ENCODE peak calls at places on chromosomes 2 and 18, in seven cellular contexts. One of them, this sample, is unnamed.

GRCh38 chr2:132670104-132670960 is at the start of gene LYPD1:
- DNase-seq in stomach: no peak
- DNase-seq in skeletal muscle cell: no peak
- DNase-seq in ovary: no peak
- DNase-seq in colonic mucosa: peak; percentile 25
- DNase-seq in MM.1S: no peak
- DNase-seq in fibroblast of lung: peak; percentile 54
- DNase-seq in this sample: no peak

GRCh38 chr2:45242161-45242741 is 233.0 kb upstream of the SIX2 start:
- DNase-seq in colonic mucosa: no peak
- DNase-seq in ovary: no peak
- DNase-seq in skeletal muscle cell: peak; percentile 19
- DNase-seq in fibroblast of lung: peak; percentile 64
- DNase-seq in stomach: no peak
- DNase-seq in MM.1S: no peak
- DNase-seq in this sample: peak; percentile 56

GRCh38 chr2:177584293-177584692 is 191.7 kb downstream of the AGPS start:
- DNase-seq in colonic mucosa: no peak
- DNase-seq in fibroblast of lung: no peak
- DNase-seq in MM.1S: no peak
- DNase-seq in ovary: no peak
- DNase-seq in stomach: no peak
- DNase-seq in skeletal muscle cell: no peak
- DNase-seq in this sample: no peak

GRCh38 chr2:43080626-43081025 is 145.8 kb downstream of the ZFP36L2 start:
- DNase-seq in ovary: no peak
- DNase-seq in skeletal muscle cell: no peak
- DNase-seq in MM.1S: no peak
- DNase-seq in colonic mucosa: no peak
- DNase-seq in stomach: no peak
- DNase-seq in fibroblast of lung: no peak
- DNase-seq in this sample: no peak

GRCh38 chr18:39872566-39872965 is 2082.5 kb upstream of the PIK3C3 start:
- DNase-seq in colonic mucosa: no peak
- DNase-seq in fibroblast of lung: no peak
- DNase-seq in ovary: no peak
- DNase-seq in stomach: no peak
- DNase-seq in skeletal muscle cell: no peak
- DNase-seq in MM.1S: no peak
- DNase-seq in this sample: no peak

GRCh38 chr2:232435805-232436204 is 20.1 kb upstream of the ALPI start:
- DNase-seq in stomach: no peak
- DNase-seq in MM.1S: no peak
- DNase-seq in fibroblast of lung: no peak
- DNase-seq in colonic mucosa: no peak
- DNase-seq in skeletal muscle cell: no peak
- DNase-seq in ovary: no peak
- DNase-seq in this sample: no peak

GRCh38 chr2:161947394-161947793 is 126.6 kb downstream of the DPP4 start:
- DNase-seq in MM.1S: no peak
- DNase-seq in fibroblast of lung: no peak
- DNase-seq in colonic mucosa: no peak
- DNase-seq in stomach: no peak
- DNase-seq in ovary: no peak
- DNase-seq in skeletal muscle cell: no peak
- DNase-seq in this sample: peak; percentile 50

GRCh38 chr2:201440182-201440581 is 11.1 kb downstream of the TRAK2 start:
- DNase-seq in MM.1S: no peak
- DNase-seq in colonic mucosa: peak; percentile 73
- DNase-seq in skeletal muscle cell: no peak
- DNase-seq in ovary: no peak
- DNase-seq in stomach: peak; percentile 61
- DNase-seq in fibroblast of lung: no peak
- DNase-seq in this sample: no peak

GRCh38 chr2:37471994-37472393 is 127.6 kb downstream of the QPCT start:
- DNase-seq in fibroblast of lung: peak; percentile 91
- DNase-seq in skeletal muscle cell: no peak
- DNase-seq in ovary: no peak
- DNase-seq in colonic mucosa: no peak
- DNase-seq in MM.1S: no peak
- DNase-seq in stomach: no peak
- DNase-seq in this sample: peak; percentile 89

GRCh38 chr2:230669386-230669935 is 43.2 kb upstream of the CAB39 start:
- DNase-seq in stomach: no peak
- DNase-seq in colonic mucosa: no peak
- DNase-seq in fibroblast of lung: peak; percentile 44
- DNase-seq in ovary: no peak
- DNase-seq in MM.1S: no peak
- DNase-seq in skeletal muscle cell: no peak
- DNase-seq in this sample: no peak

GRCh38 chr2:2788076-2788475 is 457.0 kb upstream of the MYT1L start:
- DNase-seq in colonic mucosa: no peak
- DNase-seq in MM.1S: no peak
- DNase-seq in ovary: no peak
- DNase-seq in stomach: no peak
- DNase-seq in fibroblast of lung: no peak
- DNase-seq in skeletal muscle cell: no peak
- DNase-seq in this sample: no peak

GRCh38 chr2:200662727-200663126 is 76.9 kb downstream of the AOX1 start:
- DNase-seq in stomach: no peak
- DNase-seq in skeletal muscle cell: peak; percentile 41
- DNase-seq in ovary: no peak
- DNase-seq in colonic mucosa: no peak
- DNase-seq in MM.1S: no peak
- DNase-seq in fibroblast of lung: peak; percentile 65
- DNase-seq in this sample: peak; percentile 74

GRCh38 chr2:111990856-111991255 is 64.2 kb upstream of the TMEM87B start:
- DNase-seq in colonic mucosa: no peak
- DNase-seq in ovary: no peak
- DNase-seq in stomach: no peak
- DNase-seq in skeletal muscle cell: no peak
- DNase-seq in MM.1S: no peak
- DNase-seq in fibroblast of lung: no peak
- DNase-seq in this sample: no peak

GRCh38 chr2:106165064-106165463 is 29.0 kb downstream of the UXS1 start:
- DNase-seq in fibroblast of lung: no peak
- DNase-seq in stomach: no peak
- DNase-seq in ovary: no peak
- DNase-seq in colonic mucosa: no peak
- DNase-seq in skeletal muscle cell: no peak
- DNase-seq in MM.1S: no peak
- DNase-seq in this sample: no peak

GRCh38 chr2:237159006-237159897 is 73.6 kb downstream of the COPS8 start:
- DNase-seq in stomach: no peak
- DNase-seq in fibroblast of lung: no peak
- DNase-seq in ovary: no peak
- DNase-seq in skeletal muscle cell: no peak
- DNase-seq in MM.1S: no peak
- DNase-seq in colonic mucosa: no peak
- DNase-seq in this sample: peak; percentile 68

GRCh38 chr2:234500394-234501006 is 3.6 kb upstream of the ARL4C start:
- DNase-seq in ovary: no peak
- DNase-seq in MM.1S: peak; percentile 77
- DNase-seq in skeletal muscle cell: no peak
- DNase-seq in fibroblast of lung: peak; percentile 63
- DNase-seq in colonic mucosa: peak; percentile 50
- DNase-seq in stomach: peak; percentile 60
- DNase-seq in this sample: peak; percentile 79

DNA sequence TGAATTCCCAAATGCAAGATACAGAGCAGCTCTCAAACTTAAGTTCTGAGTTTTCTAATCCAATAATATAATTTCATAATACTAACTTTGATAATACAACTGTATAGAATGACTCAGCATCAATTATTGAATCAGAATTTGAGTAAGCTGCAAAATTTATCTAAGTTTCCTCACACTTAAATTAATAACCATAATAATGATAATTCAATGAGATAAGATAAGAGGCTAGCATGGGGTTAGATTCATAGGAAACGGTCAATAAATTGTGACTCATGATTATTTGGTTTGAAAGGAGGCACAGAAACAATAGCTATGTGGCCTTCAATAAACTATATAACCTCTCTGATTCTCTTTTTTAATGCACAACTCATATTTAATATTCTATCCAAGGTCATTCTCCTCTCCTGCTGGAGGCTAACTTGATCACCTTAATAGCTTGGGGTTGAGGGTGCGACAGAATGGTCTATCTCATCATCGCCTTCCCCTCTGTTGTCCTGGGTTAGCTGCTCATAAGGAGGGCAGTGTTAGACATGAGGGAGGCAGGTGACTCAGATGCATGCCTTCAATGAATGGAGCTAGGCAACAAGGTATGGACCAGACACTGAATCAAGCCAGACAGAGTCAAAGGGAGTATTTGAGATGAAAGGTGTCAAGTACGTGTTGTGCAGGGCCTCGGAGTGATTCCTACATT is 36.2 kb upstream of the BMP10 start:
- DNase-seq in skeletal muscle cell: no peak
- DNase-seq in ovary: no peak
- DNase-seq in MM.1S: no peak
- DNase-seq in fibroblast of lung: no peak
- DNase-seq in stomach: no peak
- DNase-seq in colonic mucosa: no peak
- DNase-seq in this sample: no peak
- H3K4me3 ChIP-seq in skeletal muscle cell: no peak overlapping the region
- H3K4me3 ChIP-seq in ovary: no peak overlapping the region
- H3K4me3 ChIP-seq in MM.1S: no peak overlapping the region
- H3K4me3 ChIP-seq in fibroblast of lung: no peak overlapping the region
- H3K4me3 ChIP-seq in stomach: no peak overlapping the region
- H3K4me3 ChIP-seq in colonic mucosa: no peak overlapping the region
- H3K4me3 ChIP-seq in this sample: no peak overlapping the region

GRCh38 chr2:240387669-240388358 is 47.6 kb upstream of the GPC1 start:
- DNase-seq in colonic mucosa: peak; percentile 63
- DNase-seq in MM.1S: no peak
- DNase-seq in stomach: peak; percentile 39
- DNase-seq in fibroblast of lung: peak; percentile 95
- DNase-seq in ovary: peak; percentile 67
- DNase-seq in skeletal muscle cell: peak; percentile 90
- DNase-seq in this sample: peak; percentile 96

GRCh38 chr2:240388471-240389301 is 46.8 kb upstream of the GPC1 start:
- DNase-seq in colonic mucosa: no peak
- DNase-seq in MM.1S: no peak
- DNase-seq in fibroblast of lung: no peak
- DNase-seq in stomach: no peak
- DNase-seq in skeletal muscle cell: no peak
- DNase-seq in ovary: no peak
- DNase-seq in this sample: no peak

GRCh38 chr2:240389302-240389805 is 46.1 kb upstream of the GPC1 start:
- DNase-seq in skeletal muscle cell: no peak
- DNase-seq in stomach: no peak
- DNase-seq in fibroblast of lung: no peak
- DNase-seq in MM.1S: no peak
- DNase-seq in ovary: no peak
- DNase-seq in colonic mucosa: no peak
- DNase-seq in this sample: no peak

GRCh38 chr2:240386321-240386720 is 49.1 kb upstream of the GPC1 start:
- DNase-seq in stomach: no peak
- DNase-seq in fibroblast of lung: no peak
- DNase-seq in colonic mucosa: no peak
- DNase-seq in ovary: no peak
- DNase-seq in MM.1S: no peak
- DNase-seq in skeletal muscle cell: no peak
- DNase-seq in this sample: no peak

GRCh38 chr2:240387325-240387668 is 48.2 kb upstream of the GPC1 start:
- DNase-seq in skeletal muscle cell: no peak
- DNase-seq in fibroblast of lung: no peak
- DNase-seq in colonic mucosa: no peak
- DNase-seq in stomach: no peak
- DNase-seq in ovary: no peak
- DNase-seq in MM.1S: no peak
- DNase-seq in this sample: no peak
- H3K4me3 ChIP-seq in skeletal muscle cell: no peak overlapping the region
- H3K4me3 ChIP-seq in fibroblast of lung: no peak overlapping the region
- H3K4me3 ChIP-seq in colonic mucosa: no peak overlapping the region
- H3K4me3 ChIP-seq in stomach: no peak overlapping the region
- H3K4me3 ChIP-seq in ovary: no peak overlapping the region
- H3K4me3 ChIP-seq in MM.1S: no peak overlapping the region
- H3K4me3 ChIP-seq in this sample: no peak overlapping the region

GRCh38 chr2:5766051-5766450 is 73.9 kb downstream of the SOX11 start:
- DNase-seq in ovary: no peak
- DNase-seq in colonic mucosa: no peak
- DNase-seq in skeletal muscle cell: peak; percentile 80
- DNase-seq in fibroblast of lung: peak; percentile 98
- DNase-seq in stomach: no peak
- DNase-seq in MM.1S: no peak
- DNase-seq in this sample: no peak
- H3K4me3 ChIP-seq in ovary: no peak overlapping the region
- H3K4me3 ChIP-seq in colonic mucosa: no peak overlapping the region
- H3K4me3 ChIP-seq in skeletal muscle cell: no peak overlapping the region
- H3K4me3 ChIP-seq in fibroblast of lung: no peak overlapping the region
- H3K4me3 ChIP-seq in stomach: no peak overlapping the region
- H3K4me3 ChIP-seq in MM.1S: no peak overlapping the region
- H3K4me3 ChIP-seq in this sample: no peak overlapping the region

DNA sequence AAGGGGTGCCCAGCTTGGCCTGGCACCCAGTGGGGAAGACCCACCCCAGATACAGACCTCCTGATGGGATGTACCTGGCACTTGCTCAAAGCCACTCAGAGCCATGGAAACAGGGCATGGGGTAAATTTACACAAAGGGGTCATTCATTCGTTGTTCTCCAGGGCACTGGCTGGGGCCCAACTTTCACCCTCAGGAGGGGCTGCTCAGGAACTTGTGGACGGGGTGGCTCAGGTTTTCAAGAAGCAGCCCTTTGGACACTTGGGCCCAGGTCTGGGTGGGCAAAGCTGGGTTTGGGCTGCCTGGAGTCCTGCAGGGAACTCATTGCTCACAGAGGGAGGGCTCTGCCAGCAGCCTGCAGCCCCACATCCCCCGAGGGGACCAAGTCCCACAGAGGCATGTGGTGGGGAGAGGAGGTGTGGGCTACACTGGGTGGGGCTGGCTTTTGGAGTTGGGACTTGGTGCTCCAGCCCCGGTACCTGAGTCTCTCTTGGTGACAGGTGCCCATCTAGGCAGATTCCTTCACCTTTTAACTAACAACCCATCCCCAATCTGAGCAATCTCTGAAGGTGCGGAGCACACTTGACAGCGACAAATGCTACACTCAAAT is 172.3 kb downstream of the CELF4 start:
- DNase-seq in skeletal muscle cell: no peak
- DNase-seq in MM.1S: no peak
- DNase-seq in ovary: no peak
- DNase-seq in colonic mucosa: no peak
- DNase-seq in stomach: no peak
- DNase-seq in fibroblast of lung: no peak
- DNase-seq in this sample: no peak
- H3K4me3 ChIP-seq in skeletal muscle cell: peak overlapping the region; percentile 45
- H3K4me3 ChIP-seq in MM.1S: no peak overlapping the region
- H3K4me3 ChIP-seq in ovary: peak overlapping the region; percentile 35
- H3K4me3 ChIP-seq in colonic mucosa: no peak overlapping the region
- H3K4me3 ChIP-seq in stomach: peak overlapping the region; percentile 47
- H3K4me3 ChIP-seq in fibroblast of lung: peak overlapping the region; percentile 18
- H3K4me3 ChIP-seq in this sample: peak overlapping the region; percentile 48

GRCh38 chr2:199589303-199589702 is 131.6 kb upstream of the SATB2 start:
- DNase-seq in ovary: no peak
- DNase-seq in fibroblast of lung: peak; percentile 67
- DNase-seq in colonic mucosa: no peak
- DNase-seq in skeletal muscle cell: no peak
- DNase-seq in MM.1S: no peak
- DNase-seq in stomach: no peak
- DNase-seq in this sample: no peak
- H3K4me3 ChIP-seq in ovary: no peak overlapping the region
- H3K4me3 ChIP-seq in fibroblast of lung: no peak overlapping the region
- H3K4me3 ChIP-seq in colonic mucosa: no peak overlapping the region
- H3K4me3 ChIP-seq in skeletal muscle cell: no peak overlapping the region
- H3K4me3 ChIP-seq in MM.1S: no peak overlapping the region
- H3K4me3 ChIP-seq in stomach: no peak overlapping the region
- H3K4me3 ChIP-seq in this sample: no peak overlapping the region

This sample was measured in foreskin fibroblast.